ENCODE peak calls at places on chromosomes 7 and 10, in five cellular contexts. One of them, this sample, is unnamed.

GRCh38 chr7:22700559-22701002 is 26.4 kb upstream of the IL6 start:
- DNase-seq in foreskin fibroblast: peak; percentile 63
- DNase-seq in neuronal stem cell: no peak
- DNase-seq in CD4-positive, alpha-beta memory T cell: no peak
- DNase-seq in lower lobe of right lung: no peak
- DNase-seq in this sample: peak; percentile 57

GRCh38 chr10:70715853-70716795 is 43.8 kb downstream of the ADAMTS14 start:
- DNase-seq in foreskin fibroblast: peak; percentile 91
- DNase-seq in neuronal stem cell: no peak
- DNase-seq in CD4-positive, alpha-beta memory T cell: no peak
- DNase-seq in lower lobe of right lung: no peak
- DNase-seq in this sample: no peak

GRCh38 chr10:70518695-70519094 is 40.1 kb downstream of the PALD1 start:
- DNase-seq in foreskin fibroblast: peak; percentile 73
- DNase-seq in neuronal stem cell: no peak
- DNase-seq in CD4-positive, alpha-beta memory T cell: no peak
- DNase-seq in lower lobe of right lung: no peak
- DNase-seq in this sample: no peak

GRCh38 chr7:140261522-140261921 is 84.7 kb upstream of the KDM7A start:
- DNase-seq in foreskin fibroblast: no peak
- DNase-seq in neuronal stem cell: no peak
- DNase-seq in CD4-positive, alpha-beta memory T cell: no peak
- DNase-seq in lower lobe of right lung: no peak
- DNase-seq in this sample: no peak

GRCh38 chr10:71084061-71084817 is 128.1 kb upstream of the UNC5B start:
- DNase-seq in foreskin fibroblast: no peak
- DNase-seq in neuronal stem cell: no peak
- DNase-seq in CD4-positive, alpha-beta memory T cell: no peak
- DNase-seq in lower lobe of right lung: no peak
- DNase-seq in this sample: no peak

GRCh38 chr7:71601840-71602239 is 469.9 kb downstream of the GALNT17 start:
- DNase-seq in foreskin fibroblast: peak; percentile 20
- DNase-seq in neuronal stem cell: no peak
- DNase-seq in CD4-positive, alpha-beta memory T cell: no peak
- DNase-seq in lower lobe of right lung: no peak
- DNase-seq in this sample: no peak

GRCh38 chr7:17134786-17135185 is 163.7 kb upstream of the AHR start:
- DNase-seq in foreskin fibroblast: no peak
- DNase-seq in neuronal stem cell: no peak
- DNase-seq in CD4-positive, alpha-beta memory T cell: no peak
- DNase-seq in lower lobe of right lung: no peak
- DNase-seq in this sample: no peak

GRCh38 chr7:121001932-121002754 is 13.6 kb downstream of the CPED1 start:
- DNase-seq in foreskin fibroblast: no peak
- DNase-seq in neuronal stem cell: no peak
- DNase-seq in CD4-positive, alpha-beta memory T cell: no peak
- DNase-seq in lower lobe of right lung: no peak
- DNase-seq in this sample: no peak

GRCh38 chr7:36951257-36951697 is 227.0 kb upstream of the AOAH start:
- DNase-seq in foreskin fibroblast: no peak
- DNase-seq in neuronal stem cell: no peak
- DNase-seq in CD4-positive, alpha-beta memory T cell: no peak
- DNase-seq in lower lobe of right lung: no peak
- DNase-seq in this sample: no peak

GRCh38 chr7:93315896-93316295 is 83.7 kb downstream of the VPS50 start:
- DNase-seq in foreskin fibroblast: peak; percentile 37
- DNase-seq in neuronal stem cell: no peak
- DNase-seq in CD4-positive, alpha-beta memory T cell: no peak
- DNase-seq in lower lobe of right lung: no peak
- DNase-seq in this sample: peak; percentile 16

GRCh38 chr7:73828107-73828803 is 2.5 kb upstream of the CLDN4 start:
- DNase-seq in foreskin fibroblast: peak; percentile 75
- DNase-seq in neuronal stem cell: no peak
- DNase-seq in CD4-positive, alpha-beta memory T cell: no peak
- DNase-seq in lower lobe of right lung: no peak
- DNase-seq in this sample: no peak

GRCh38 chr10:112969131-112969530 is 19.1 kb downstream of the TCF7L2 start:
- DNase-seq in foreskin fibroblast: no peak
- DNase-seq in neuronal stem cell: no peak
- DNase-seq in CD4-positive, alpha-beta memory T cell: no peak
- DNase-seq in lower lobe of right lung: no peak
- DNase-seq in this sample: no peak

GRCh38 chr7:73978681-73979563 is 49.1 kb upstream of the ELN start:
- DNase-seq in foreskin fibroblast: peak; percentile 52
- DNase-seq in neuronal stem cell: no peak
- DNase-seq in CD4-positive, alpha-beta memory T cell: no peak
- DNase-seq in lower lobe of right lung: peak; percentile 82
- DNase-seq in this sample: peak; percentile 76

GRCh38 chr7:500521-501420 is 18.9 kb downstream of the PDGFA start:
- DNase-seq in foreskin fibroblast: no peak
- DNase-seq in neuronal stem cell: no peak
- DNase-seq in CD4-positive, alpha-beta memory T cell: no peak
- DNase-seq in lower lobe of right lung: peak; percentile 40
- DNase-seq in this sample: no peak

GRCh38 chr7:2353650-2354172 is 916 bp upstream of the EIF3B start:
- DNase-seq in foreskin fibroblast: peak; percentile 96
- DNase-seq in neuronal stem cell: no peak
- DNase-seq in CD4-positive, alpha-beta memory T cell: no peak
- DNase-seq in lower lobe of right lung: peak; percentile 93
- DNase-seq in this sample: peak; percentile 87

GRCh38 chr7:51929818-51930217 is 613.2 kb upstream of the COBL start:
- DNase-seq in foreskin fibroblast: no peak
- DNase-seq in neuronal stem cell: no peak
- DNase-seq in CD4-positive, alpha-beta memory T cell: no peak
- DNase-seq in lower lobe of right lung: no peak
- DNase-seq in this sample: no peak

GRCh38 chr7:2384354-2385243 is 18.8 kb upstream of the CHST12 start:
- DNase-seq in foreskin fibroblast: peak; percentile 33
- DNase-seq in neuronal stem cell: no peak
- DNase-seq in CD4-positive, alpha-beta memory T cell: no peak
- DNase-seq in lower lobe of right lung: no peak
- DNase-seq in this sample: no peak

GRCh38 chr7:95549818-95550529 is 46.3 kb downstream of the PDK4 start:
- DNase-seq in foreskin fibroblast: peak; percentile 85
- DNase-seq in neuronal stem cell: no peak
- DNase-seq in CD4-positive, alpha-beta memory T cell: no peak
- DNase-seq in lower lobe of right lung: peak; percentile 89
- DNase-seq in this sample: peak; percentile 31

GRCh38 chr7:73681031-73681430 is 2.2 kb downstream of the DNAJC30 start:
- DNase-seq in foreskin fibroblast: peak; percentile 69
- DNase-seq in neuronal stem cell: no peak
- DNase-seq in CD4-positive, alpha-beta memory T cell: no peak
- DNase-seq in lower lobe of right lung: no peak
- DNase-seq in this sample: peak; percentile 23

GRCh38 chr7:129845972-129846327 is 106.8 kb downstream of the UBE2H start:
- DNase-seq in foreskin fibroblast: peak; percentile 81
- DNase-seq in neuronal stem cell: no peak
- DNase-seq in CD4-positive, alpha-beta memory T cell: no peak
- DNase-seq in lower lobe of right lung: no peak
- DNase-seq in this sample: peak; percentile 78

GRCh38 chr10:72328045-72328828 is 26.5 kb downstream of the DNAJB12 start:
- DNase-seq in foreskin fibroblast: peak; percentile 89
- DNase-seq in neuronal stem cell: no peak
- DNase-seq in CD4-positive, alpha-beta memory T cell: no peak
- DNase-seq in lower lobe of right lung: no peak
- DNase-seq in this sample: peak; percentile 69

GRCh38 chr7:17769918-17770317 is 170.4 kb downstream of the SNX13 start:
- DNase-seq in foreskin fibroblast: peak; percentile 82
- DNase-seq in neuronal stem cell: peak; percentile 55
- DNase-seq in CD4-positive, alpha-beta memory T cell: peak; percentile 44
- DNase-seq in lower lobe of right lung: peak; percentile 49
- DNase-seq in this sample: peak; percentile 70

GRCh38 chr7:29884399-29885272 is 78.3 kb downstream of the WIPF3 start:
- DNase-seq in foreskin fibroblast: no peak
- DNase-seq in neuronal stem cell: peak; percentile 26
- DNase-seq in CD4-positive, alpha-beta memory T cell: no peak
- DNase-seq in lower lobe of right lung: no peak
- DNase-seq in this sample: no peak

GRCh38 chr10:93245772-93246171 is 172.1 kb downstream of the CYP26A1 start:
- DNase-seq in foreskin fibroblast: no peak
- DNase-seq in neuronal stem cell: no peak
- DNase-seq in CD4-positive, alpha-beta memory T cell: no peak
- DNase-seq in lower lobe of right lung: no peak
- DNase-seq in this sample: no peak

GRCh38 chr10:73922007-73922863 is 11.3 kb downstream of the PLAU start:
- DNase-seq in foreskin fibroblast: no peak
- DNase-seq in neuronal stem cell: no peak
- DNase-seq in CD4-positive, alpha-beta memory T cell: peak; percentile 68
- DNase-seq in lower lobe of right lung: no peak
- DNase-seq in this sample: no peak
- H3K4me3 ChIP-seq in foreskin fibroblast: no peak overlapping the region
- H3K4me3 ChIP-seq in neuronal stem cell: no peak overlapping the region
- H3K4me3 ChIP-seq in CD4-positive, alpha-beta memory T cell: no peak overlapping the region
- H3K4me3 ChIP-seq in lower lobe of right lung: no peak overlapping the region
- H3K4me3 ChIP-seq in this sample: no peak overlapping the region

GRCh38 chr10:133201948-133202725 is 27.9 kb upstream of the UTF1 start:
- DNase-seq in foreskin fibroblast: no peak
- DNase-seq in neuronal stem cell: no peak
- DNase-seq in CD4-positive, alpha-beta memory T cell: no peak
- DNase-seq in lower lobe of right lung: no peak
- DNase-seq in this sample: no peak

GRCh38 chr10:133199488-133199885 is 30.5 kb upstream of the UTF1 start:
- DNase-seq in foreskin fibroblast: no peak
- DNase-seq in neuronal stem cell: no peak
- DNase-seq in CD4-positive, alpha-beta memory T cell: no peak
- DNase-seq in lower lobe of right lung: no peak
- DNase-seq in this sample: no peak

GRCh38 chr10:133199992-133200611 is 29.9 kb upstream of the UTF1 start:
- DNase-seq in foreskin fibroblast: no peak
- DNase-seq in neuronal stem cell: no peak
- DNase-seq in CD4-positive, alpha-beta memory T cell: no peak
- DNase-seq in lower lobe of right lung: no peak
- DNase-seq in this sample: no peak

GRCh38 chr10:133201151-133201947 is 28.7 kb upstream of the UTF1 start:
- DNase-seq in foreskin fibroblast: no peak
- DNase-seq in neuronal stem cell: no peak
- DNase-seq in CD4-positive, alpha-beta memory T cell: no peak
- DNase-seq in lower lobe of right lung: no peak
- DNase-seq in this sample: no peak

GRCh38 chr10:133200621-133201031 is 29.4 kb upstream of the UTF1 start:
- DNase-seq in foreskin fibroblast: no peak
- DNase-seq in neuronal stem cell: no peak
- DNase-seq in CD4-positive, alpha-beta memory T cell: no peak
- DNase-seq in lower lobe of right lung: no peak
- DNase-seq in this sample: no peak
- H3K4me3 ChIP-seq in foreskin fibroblast: no peak overlapping the region
- H3K4me3 ChIP-seq in neuronal stem cell: no peak overlapping the region
- H3K4me3 ChIP-seq in CD4-positive, alpha-beta memory T cell: no peak overlapping the region
- H3K4me3 ChIP-seq in lower lobe of right lung: no peak overlapping the region
- H3K4me3 ChIP-seq in this sample: no peak overlapping the region

GRCh38 chr10:89390875-89391576 is 1.4 kb upstream of the IFIT1 start:
- DNase-seq in foreskin fibroblast: no peak
- DNase-seq in neuronal stem cell: no peak
- DNase-seq in CD4-positive, alpha-beta memory T cell: no peak
- DNase-seq in lower lobe of right lung: no peak
- DNase-seq in this sample: no peak

GRCh38 chr10:89393898-89394297 is 1.5 kb downstream of the IFIT1 start:
- DNase-seq in foreskin fibroblast: no peak
- DNase-seq in neuronal stem cell: no peak
- DNase-seq in CD4-positive, alpha-beta memory T cell: no peak
- DNase-seq in lower lobe of right lung: no peak
- DNase-seq in this sample: no peak

GRCh38 chr10:89395141-89395540 is 2.7 kb downstream of the IFIT1 start:
- DNase-seq in foreskin fibroblast: no peak
- DNase-seq in neuronal stem cell: no peak
- DNase-seq in CD4-positive, alpha-beta memory T cell: no peak
- DNase-seq in lower lobe of right lung: no peak
- DNase-seq in this sample: no peak

GRCh38 chr10:89391882-89392756 is at the start of gene IFIT1:
- DNase-seq in foreskin fibroblast: peak; percentile 87
- DNase-seq in neuronal stem cell: no peak
- DNase-seq in CD4-positive, alpha-beta memory T cell: peak; percentile 57
- DNase-seq in lower lobe of right lung: no peak
- DNase-seq in this sample: peak; percentile 93

GRCh38 chr10:89392974-89393373 is 551 bp downstream of the IFIT1 start:
- DNase-seq in foreskin fibroblast: peak; percentile 86
- DNase-seq in neuronal stem cell: no peak
- DNase-seq in CD4-positive, alpha-beta memory T cell: no peak
- DNase-seq in lower lobe of right lung: no peak
- DNase-seq in this sample: peak; percentile 93
- H3K4me3 ChIP-seq in foreskin fibroblast: peak overlapping the region; percentile 62
- H3K4me3 ChIP-seq in neuronal stem cell: peak overlapping the region; percentile 58
- H3K4me3 ChIP-seq in CD4-positive, alpha-beta memory T cell: peak overlapping the region; percentile 69
- H3K4me3 ChIP-seq in lower lobe of right lung: peak overlapping the region; percentile 66
- H3K4me3 ChIP-seq in this sample: peak overlapping the region; percentile 73

GRCh38 chr10:32326119-32326518 is 20.8 kb downstream of the EPC1 start:
- DNase-seq in foreskin fibroblast: no peak
- DNase-seq in neuronal stem cell: no peak
- DNase-seq in CD4-positive, alpha-beta memory T cell: no peak
- DNase-seq in lower lobe of right lung: no peak
- DNase-seq in this sample: no peak
- H3K4me3 ChIP-seq in foreskin fibroblast: no peak overlapping the region
- H3K4me3 ChIP-seq in neuronal stem cell: no peak overlapping the region
- H3K4me3 ChIP-seq in CD4-positive, alpha-beta memory T cell: no peak overlapping the region
- H3K4me3 ChIP-seq in lower lobe of right lung: no peak overlapping the region
- H3K4me3 ChIP-seq in this sample: no peak overlapping the region